ENCODE peak calls at places on chromosome 10, in seven cellular contexts. Q is ELR, U is astrocyte of the spinal cord, R is NCI-H526 treated with DMSO at 0.1 percent for 48 hours, X is lower leg skin, W is HTR-8/SVneo, T is putamen. C is an unnamed sample.

GRCh38 chr10:44923611-44924010 is 12.5 kb downstream of the TMEM72 start:
- DNase-seq in Q (no peak), U (no peak), R (no peak), X (no peak), W (no peak), T (no peak), C (no peak)

GRCh38 chr10:22611425-22612111 is 102.8 kb downstream of the PIP4K2A start:
- DNase-seq in Q (no peak), U (no peak), R (no peak), X (no peak), W (no peak), T (no peak), C (no peak)

GRCh38 chr10:29841724-29842649 is 207.2 kb upstream of the SVIL start:
- DNase-seq in Q (no peak), U (peak), R (peak), X (peak), W (no peak), T (no peak), C (no peak)

GRCh38 chr10:71845410-71846406 is 5.3 kb downstream of the PSAP start:
- DNase-seq in Q (no peak), U (no peak), R (no peak), X (no peak), W (no peak), T (no peak), C (no peak)

GRCh38 chr10:114825513-114826253 is 4.1 kb downstream of the FHIP2A start:
- DNase-seq in Q (peak), U (peak), R (no peak), X (peak), W (no peak), T (no peak), C (no peak)

GRCh38 chr10:18400911-18401260 is 250.5 kb downstream of the NSUN6 start:
- DNase-seq in Q (no peak), U (no peak), R (peak), X (no peak), W (no peak), T (no peak), C (no peak)

GRCh38 chr10:101046332-101047238 is 15.2 kb upstream of the KAZALD1 start:
- DNase-seq in Q (peak), U (no peak), R (peak), X (no peak), W (no peak), T (no peak), C (no peak)

GRCh38 chr10:11337516-11337915 is 273.9 kb downstream of the USP6NL start:
- DNase-seq in Q (no peak), U (no peak), R (no peak), X (no peak), W (no peak), T (peak), C (no peak)

GRCh38 chr10:130018253-130018652 is 54.2 kb upstream of the EBF3 start:
- DNase-seq in Q (peak), U (peak), R (no peak), X (no peak), W (peak), T (no peak), C (peak)

GRCh38 chr10:110446954-110447608 is 50.6 kb upstream of the DUSP5 start:
- DNase-seq in Q (peak), U (peak), R (no peak), X (no peak), W (peak), T (no peak), C (peak)

GRCh38 chr10:113297226-113297625 is 255.6 kb upstream of the HABP2 start:
- DNase-seq in Q (peak), U (peak), R (no peak), X (no peak), W (peak), T (no peak), C (no peak)

GRCh38 chr10:103847909-103848468 is 7.4 kb downstream of the SH3PXD2A start:
- DNase-seq in Q (peak), U (no peak), R (no peak), X (no peak), W (peak), T (no peak), C (no peak)